ENCODE peak calls at places on chromosome 10, in ten cellular contexts. U, Z, S, T, E, B, O, G, N and L are unnamed samples.

GRCh38 chr10:36269222-36269621 is 627.1 kb upstream of the FZD8 start:
- DNase-seq in U (no peak), Z (no peak), S (no peak), T (no peak), E (no peak), B (no peak), O (no peak), G (no peak), N (no peak), L (no peak)

GRCh38 chr10:80569131-80569895 is 31.6 kb downstream of the SH2D4B start:
- DNase-seq in U (no peak), Z (no peak), S (no peak), T (no peak), E (no peak), B (no peak), O (no peak), G (peak; percentile 81), N (no peak), L (no peak)

GRCh38 chr10:132141526-132142395 is 45.0 kb upstream of the DPYSL4 start:
- DNase-seq in U (no peak), Z (no peak), S (no peak), T (peak; percentile 9), E (no peak), B (no peak), O (no peak), G (no peak), N (no peak), L (no peak)

GRCh38 chr10:31978158-31978483 is 49.5 kb upstream of the ARHGAP12 start:
- DNase-seq in U (no peak), Z (no peak), S (no peak), T (no peak), E (no peak), B (no peak), O (no peak), G (no peak), N (no peak), L (no peak)

GRCh38 chr10:5507649-5508131 is 8.3 kb upstream of the CALML5 start:
- DNase-seq in U (no peak), Z (no peak), S (no peak), T (no peak), E (no peak), B (no peak), O (no peak), G (no peak), N (no peak), L (no peak)

GRCh38 chr10:112763916-112764520 is 186.0 kb upstream of the TCF7L2 start:
- DNase-seq in U (peak; percentile 82), Z (peak; percentile 90), S (peak; percentile 83), T (no peak), E (no peak), B (no peak), O (no peak), G (peak; percentile 47), N (peak; percentile 68), L (no peak)

GRCh38 chr10:10803273-10803672 is 214.4 kb upstream of the CELF2 start:
- DNase-seq in U (no peak), Z (no peak), S (no peak), T (no peak), E (no peak), B (peak; percentile 21), O (peak; percentile 58), G (no peak), N (no peak), L (peak; percentile 69)

GRCh38 chr10:30038961-30039536 is 20.3 kb downstream of the JCAD start:
- DNase-seq in U (no peak), Z (no peak), S (no peak), T (no peak), E (no peak), B (no peak), O (no peak), G (no peak), N (no peak), L (no peak)

GRCh38 chr10:3273966-3274365 is 101.4 kb upstream of the PITRM1 start:
- DNase-seq in U (no peak), Z (no peak), S (no peak), T (no peak), E (no peak), B (no peak), O (no peak), G (no peak), N (no peak), L (no peak)

GRCh38 chr10:48523212-48523819 is 81.6 kb downstream of the ARHGAP22 start:
- DNase-seq in U (peak; percentile 87), Z (peak; percentile 33), S (peak; percentile 94), T (peak; percentile 48), E (no peak), B (no peak), O (no peak), G (no peak), N (peak; percentile 73), L (no peak)

GRCh38 chr10:77062381-77062780 is 575.2 kb downstream of the KCNMA1 start:
- DNase-seq in U (no peak), Z (no peak), S (no peak), T (no peak), E (no peak), B (no peak), O (no peak), G (no peak), N (no peak), L (no peak)

GRCh38 chr10:28294809-28295208 is 8.1 kb downstream of the MPP7 start:
- DNase-seq in U (no peak), Z (no peak), S (no peak), T (no peak), E (no peak), B (no peak), O (no peak), G (no peak), N (no peak), L (no peak)

GRCh38 chr10:29392376-29393021 is 103.6 kb downstream of the LYZL1 start:
- DNase-seq in U (peak; percentile 39), Z (peak; percentile 27), S (peak; percentile 55), T (no peak), E (no peak), B (peak; percentile 37), O (no peak), G (peak; percentile 31), N (peak; percentile 51), L (peak; percentile 80)

GRCh38 chr10:84966708-84967441 is 638.5 kb downstream of the CCSER2 start:
- DNase-seq in U (no peak), Z (no peak), S (no peak), T (no peak), E (no peak), B (no peak), O (no peak), G (no peak), N (no peak), L (no peak)

GRCh38 chr10:71705582-71705981 is 14.0 kb downstream of the C10orf105 start:
- DNase-seq in U (no peak), Z (no peak), S (no peak), T (no peak), E (no peak), B (no peak), O (no peak), G (no peak), N (no peak), L (no peak)

GRCh38 chr10:110176122-110176521 is 31.3 kb upstream of the MXI1 start:
- DNase-seq in U (no peak), Z (no peak), S (no peak), T (peak; percentile 23), E (no peak), B (no peak), O (no peak), G (peak; percentile 72), N (no peak), L (no peak)

GRCh38 chr10:85810674-85811073 is 555.9 kb downstream of the GRID1 start:
- DNase-seq in U (no peak), Z (no peak), S (no peak), T (no peak), E (no peak), B (no peak), O (no peak), G (no peak), N (no peak), L (no peak)

GRCh38 chr10:42941245-42941644 is 135.6 kb upstream of the RET start:
- DNase-seq in U (no peak), Z (no peak), S (no peak), T (no peak), E (no peak), B (no peak), O (no peak), G (no peak), N (no peak), L (no peak)

GRCh38 chr10:112953075-112953501 is 3.0 kb downstream of the TCF7L2 start:
- DNase-seq in U (peak; percentile 38), Z (no peak), S (peak; percentile 51), T (peak; percentile 45), E (no peak), B (peak; percentile 39), O (no peak), G (no peak), N (peak; percentile 65), L (no peak)

GRCh38 chr10:75211007-75211735 is 575 bp downstream of the VDAC2 start:
- DNase-seq in U (peak; percentile 64), Z (no peak), S (peak; percentile 55), T (no peak), E (no peak), B (peak; percentile 25), O (no peak), G (no peak), N (peak; percentile 66), L (no peak)

GRCh38 chr10:112663181-112663879 is 216.3 kb downstream of the VTI1A start:
- DNase-seq in U (peak; percentile 84), Z (no peak), S (peak; percentile 82), T (no peak), E (no peak), B (no peak), O (no peak), G (no peak), N (peak; percentile 59), L (no peak)

GRCh38 chr10:6409982-6410694 is 169.9 kb downstream of the PRKCQ start:
- DNase-seq in U (peak; percentile 75), Z (peak; percentile 74), S (peak; percentile 34), T (no peak), E (peak; percentile 6), B (no peak), O (peak; percentile 51), G (no peak), N (peak; percentile 94), L (no peak)

GRCh38 chr10:8767616-8768015 is 713.1 kb downstream of the GATA3 start:
- DNase-seq in U (no peak), Z (peak; percentile 58), S (no peak), T (no peak), E (no peak), B (no peak), O (no peak), G (no peak), N (no peak), L (no peak)

GRCh38 chr10:3111626-3112220 is 44.4 kb downstream of the PFKP start:
- DNase-seq in U (no peak), Z (no peak), S (no peak), T (peak; percentile 72), E (no peak), B (no peak), O (no peak), G (no peak), N (no peak), L (no peak)

GRCh38 chr10:124007773-124008145 is 85.6 kb downstream of the CHST15 start:
- DNase-seq in U (no peak), Z (no peak), S (no peak), T (no peak), E (no peak), B (no peak), O (no peak), G (no peak), N (no peak), L (no peak)

GRCh38 chr10:22374489-22375126 is 29.3 kb downstream of the SPAG6 start:
- DNase-seq in U (no peak), Z (no peak), S (no peak), T (no peak), E (no peak), B (no peak), O (no peak), G (no peak), N (no peak), L (no peak)

GRCh38 chr10:65143723-65144122 is 1622.5 kb downstream of the REEP3 start:
- DNase-seq in U (no peak), Z (no peak), S (no peak), T (no peak), E (no peak), B (no peak), O (no peak), G (no peak), N (no peak), L (no peak)

GRCh38 chr10:31099664-31100063 is 68.0 kb upstream of the ZNF438 start:
- DNase-seq in U (no peak), Z (peak; percentile 34), S (no peak), T (no peak), E (no peak), B (no peak), O (no peak), G (no peak), N (no peak), L (no peak)